ENCODE peak calls at places on chromosomes 4 and X, in five cellular contexts. W, L, E, B and V are unnamed samples.

GRCh38 chr4:84258905-84259830 is 239.9 kb downstream of the NKX6-1 start:
- DNase-seq in W (peak), L (no peak), E (no peak), B (peak), V (peak)

GRCh38 chr4:77582716-77583115 is 22.9 kb upstream of the CXCL13 start:
- DNase-seq in W (no peak), L (no peak), E (no peak), B (no peak), V (no peak)

GRCh38 chr4:105715692-105716278 is 7.2 kb downstream of the GSTCD start:
- DNase-seq in W (peak), L (no peak), E (no peak), B (no peak), V (peak)

GRCh38 chr4:125283702-125284279 is 31.0 kb upstream of the FAT4 start:
- DNase-seq in W (peak), L (no peak), E (no peak), B (no peak), V (peak)

GRCh38 chr4:34953145-34953799 is 1291.0 kb downstream of the ARAP2 start:
- DNase-seq in W (no peak), L (no peak), E (peak), B (peak), V (no peak)

GRCh38 chr4:105634402-105634801 is 74.1 kb downstream of the INTS12 start:
- DNase-seq in W (no peak), L (no peak), E (no peak), B (no peak), V (peak)

GRCh38 chr4:182807346-182807745 is 109.8 kb downstream of the DCTD start:
- DNase-seq in W (no peak), L (no peak), E (no peak), B (no peak), V (peak)

GRCh38 chr4:98659106-98659592 is 738 bp upstream of the TSPAN5 start:
- DNase-seq in W (peak), L (no peak), E (no peak), B (peak), V (peak)

GRCh38 chr4:104591505-104591904 is 96.8 kb upstream of the CXXC4 start:
- DNase-seq in W (no peak), L (peak), E (peak), B (peak), V (peak)

GRCh38 chr4:173735055-173735454 is 205.0 kb upstream of the HAND2 start:
- DNase-seq in W (peak), L (no peak), E (no peak), B (no peak), V (peak)

GRCh38 chr4:91611786-91612185 is 692.0 kb upstream of the GRID2 start:
- DNase-seq in W (no peak), L (no peak), E (no peak), B (no peak), V (no peak)

GRCh38 chr4:83378426-83378825 is 43.8 kb upstream of the HPSE start:
- DNase-seq in W (no peak), L (peak), E (no peak), B (no peak), V (no peak)

GRCh38 chrX:47174376-47174775 is 19.3 kb upstream of the UBA1 start:
- DNase-seq in W (no peak), L (no peak), E (no peak), B (no peak), V (no peak)

GRCh38 chrX:30577362-30577961 is at the start of gene TASL:
- DNase-seq in W (no peak), L (no peak), E (no peak), B (no peak), V (no peak)

GRCh38 chr4:73308286-73308685 is 49.7 kb upstream of the ANKRD17 start:
- DNase-seq in W (peak), L (no peak), E (no peak), B (no peak), V (peak)

GRCh38 chr4:26179316-26179760 is 141.5 kb upstream of the RBPJ start:
- DNase-seq in W (no peak), L (no peak), E (no peak), B (no peak), V (no peak)

GRCh38 chrX:13933851-13934250 is 95.8 kb downstream of the GEMIN8 start:
- DNase-seq in W (no peak), L (no peak), E (no peak), B (no peak), V (peak)

GRCh38 chrX:10677490-10677889 is 57.1 kb upstream of the MID1 start:
- DNase-seq in W (no peak), L (no peak), E (no peak), B (no peak), V (no peak)

DNA sequence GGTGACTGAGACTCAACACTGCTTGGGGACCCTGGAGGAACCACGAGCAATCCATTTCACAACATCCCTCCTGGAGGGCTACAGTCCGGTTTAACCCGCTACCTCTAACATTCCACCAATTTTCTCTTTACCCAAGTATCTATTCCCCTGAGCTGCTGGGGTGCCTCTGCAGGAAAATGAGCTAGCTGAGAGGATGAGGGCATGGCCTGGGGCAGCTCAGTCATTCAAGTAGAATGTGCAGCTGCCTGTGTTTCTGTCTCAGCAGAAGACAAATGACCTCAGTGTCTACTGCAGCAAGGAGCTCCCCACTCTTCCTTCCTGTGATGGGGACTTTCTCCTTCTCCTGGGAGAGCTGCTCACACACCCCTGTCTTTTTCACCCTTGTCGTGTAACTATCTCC is 120.8 kb downstream of the ZNF518B start:
- DNase-seq in W (no peak), L (no peak), E (no peak), B (no peak), V (no peak)
- H4K91ac ChIP-seq in W (no peak), L (no peak), E (no peak), B (no peak), V (no peak)

DNA sequence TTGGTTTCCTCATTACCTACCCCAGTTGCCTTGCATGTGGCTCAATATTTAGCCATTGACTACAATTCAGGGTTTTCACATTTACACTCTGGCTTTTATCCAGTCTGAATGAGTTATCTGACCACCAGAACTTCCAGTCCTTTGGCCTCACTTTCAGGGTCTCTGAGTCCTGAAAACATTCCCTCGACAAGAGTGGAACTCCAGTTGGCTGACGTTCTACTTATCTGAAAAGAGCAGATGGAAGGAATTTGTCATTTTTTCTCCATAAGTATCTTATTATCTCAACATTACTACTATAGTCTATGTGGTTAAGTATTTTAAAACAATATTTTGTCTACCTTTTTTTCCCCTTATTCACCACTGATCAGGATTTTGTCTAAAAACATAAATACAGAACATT is 5.2 kb upstream of the CASP6 start:
- DNase-seq in W (no peak), L (no peak), E (no peak), B (no peak), V (no peak)
- H3K9ac ChIP-seq in W (no peak), L (no peak), E (no peak), B (no peak), V (no peak)

GRCh38 chr4:52846502-52846901 is 15.6 kb upstream of the RASL11B start:
- DNase-seq in W (no peak), L (no peak), E (no peak), B (no peak), V (no peak)
- H4K91ac ChIP-seq in W (no peak), L (no peak), E (no peak), B (no peak), V (no peak)

GRCh38 chrX:39816871-39817731 is 280.7 kb downstream of the BCOR start:
- DNase-seq in W (peak), L (no peak), E (peak), B (peak), V (peak)
- H3K9ac ChIP-seq in W (peak), L (no peak), E (peak), B (peak), V (peak)

DNA sequence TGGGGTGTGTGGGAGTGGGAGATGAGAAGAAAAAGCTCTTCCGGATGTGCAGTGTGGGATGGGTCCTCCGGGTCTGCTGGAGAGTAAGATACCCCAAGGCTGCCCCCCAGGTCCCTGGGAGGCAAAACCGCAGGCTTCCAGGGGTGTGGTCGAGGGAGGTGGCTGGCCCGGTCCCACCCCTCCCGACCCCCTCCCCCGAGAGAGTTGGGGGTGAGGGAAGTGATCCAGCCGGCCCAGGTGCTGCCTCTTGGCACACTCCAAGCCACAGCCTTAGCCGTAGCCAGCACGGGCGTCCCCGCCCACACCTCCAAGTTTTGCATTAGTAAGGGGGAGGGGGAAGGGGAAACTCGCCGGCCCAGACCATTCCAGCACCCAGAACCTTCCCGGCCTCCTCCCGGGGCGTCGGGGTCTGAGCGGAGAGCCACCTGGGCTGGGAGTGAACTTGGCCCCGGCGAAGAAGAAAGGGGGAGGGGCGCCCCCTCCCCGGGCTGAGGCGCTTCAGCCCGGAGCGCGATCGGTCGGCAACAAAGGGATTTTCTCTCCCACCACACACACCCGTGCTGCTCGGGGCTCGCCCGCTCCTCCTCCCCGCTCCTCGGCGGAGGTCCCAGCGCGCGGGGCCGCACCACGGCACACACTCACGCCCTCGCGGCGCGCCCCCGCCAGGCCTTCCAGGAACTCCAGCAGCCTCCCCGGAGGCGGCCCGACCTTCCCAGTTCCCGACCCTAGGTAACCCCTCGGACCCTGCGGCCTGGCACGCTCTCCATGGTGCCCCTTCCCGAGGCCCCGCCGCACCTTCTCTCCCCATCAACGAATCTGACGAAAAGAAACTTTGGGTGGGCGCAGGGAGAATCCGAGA is 14.4 kb downstream of the BCOR start:
- DNase-seq in W (no peak), L (no peak), E (no peak), B (peak), V (no peak)
- H4K91ac ChIP-seq in W (no peak), L (no peak), E (no peak), B (no peak), V (no peak)

DNA sequence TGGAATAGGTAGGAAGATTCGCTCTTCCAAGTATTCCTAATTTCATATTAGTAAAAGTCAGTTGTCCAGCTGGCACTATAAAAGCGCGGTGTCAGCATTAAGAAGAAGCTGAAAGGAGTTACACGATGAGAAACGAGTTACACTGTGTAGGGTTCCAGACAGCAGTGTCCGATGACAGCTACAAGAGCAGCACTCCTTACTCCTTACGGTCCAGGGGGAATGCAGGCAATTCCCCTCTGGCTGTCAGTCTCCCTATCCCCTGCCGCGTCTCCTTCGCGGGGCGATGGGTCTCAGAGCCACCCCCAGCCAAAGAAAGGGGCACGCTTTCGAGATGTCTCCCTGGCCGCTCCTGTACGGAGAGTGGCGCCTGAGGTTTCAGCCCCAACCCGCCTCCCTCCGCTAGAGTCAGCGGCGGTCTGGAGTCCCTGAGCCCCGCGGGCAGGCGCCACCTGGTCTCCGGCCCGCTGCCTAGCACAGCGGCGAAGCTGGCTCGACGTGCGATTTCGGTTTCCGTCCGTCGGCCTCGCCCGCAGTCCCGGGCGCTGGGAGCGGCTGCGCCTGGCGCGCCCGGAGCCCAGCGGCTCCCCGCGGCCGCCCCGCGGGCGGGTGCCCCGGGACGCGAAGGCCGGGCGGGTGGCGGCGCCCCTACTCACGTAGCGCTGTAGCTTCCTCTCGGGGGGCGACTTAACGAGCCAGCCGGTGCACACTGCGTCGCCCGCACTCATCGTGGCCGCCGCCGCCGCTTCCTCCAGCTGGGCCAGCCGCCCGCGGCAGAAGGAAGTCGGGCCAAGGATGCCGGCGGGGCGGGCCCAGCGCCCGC is at the start of gene GAB3:
- DNase-seq in W (peak), L (no peak), E (no peak), B (no peak), V (peak)
- H3K9ac ChIP-seq in W (peak), L (no peak), E (no peak), B (no peak), V (peak)

GRCh38 chr4:156344397-156344796 is 390.7 kb upstream of the CTSO start:
- DNase-seq in W (no peak), L (no peak), E (no peak), B (no peak), V (no peak)

GRCh38 chr4:156346959-156347385 is 393.3 kb upstream of the CTSO start:
- DNase-seq in W (no peak), L (no peak), E (peak), B (peak), V (no peak)

DNA sequence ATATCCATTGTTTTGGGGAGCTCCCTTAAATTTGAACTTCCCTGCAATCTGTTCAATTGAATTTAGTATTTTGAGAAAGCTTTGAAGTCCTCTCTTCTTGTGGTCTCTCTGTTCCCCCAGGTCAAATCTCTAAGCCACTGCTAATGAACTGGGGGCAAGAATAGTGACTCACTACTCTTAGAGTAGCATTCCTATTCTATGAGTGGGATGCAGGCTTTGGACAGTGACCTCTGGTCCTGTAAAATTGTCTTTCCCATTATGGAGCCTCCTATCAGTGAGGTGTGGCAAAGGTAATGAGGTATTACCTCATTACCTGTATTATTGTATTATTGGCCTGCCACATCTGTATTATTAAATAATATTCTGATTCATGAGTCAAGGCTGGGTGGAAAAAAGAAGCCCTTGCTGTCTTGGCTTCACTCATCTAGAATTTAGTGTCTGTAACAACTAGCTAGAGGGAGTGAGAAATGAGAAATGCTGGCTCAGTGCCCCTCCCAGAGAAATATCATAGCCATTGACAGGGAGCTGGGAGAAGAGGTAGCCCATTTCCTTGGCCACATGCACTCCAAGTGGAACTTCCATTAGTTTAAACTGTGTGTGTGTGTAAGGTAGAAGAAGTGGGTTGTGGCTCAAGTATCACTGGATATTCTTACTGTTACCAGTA is 393.9 kb upstream of the CTSO start:
- DNase-seq in W (peak), L (no peak), E (no peak), B (no peak), V (peak)
- H4K91ac ChIP-seq in W (no peak), L (no peak), E (no peak), B (no peak), V (no peak)